ENCODE peak calls at places on chromosomes 13 and 19, in six cellular contexts. E, Y, L, A, H and G are unnamed samples.
A peak's percentile ranks its signal among the peaks of the same experiment; 100 is the strongest.

GRCh38 chr13:66068683-66069082 is 1161.5 kb downstream of the PCDH9 start:
- DNase-seq in A (no peak), L (no peak), H (no peak), Y (no peak), E (no peak), G (no peak)

GRCh38 chr19:31223805-31224534 is 125.3 kb downstream of the TSHZ3 start:
- DNase-seq in A (no peak), H (peak; percentile 95), Y (no peak), E (no peak), L (no peak), G (no peak)

GRCh38 chr13:99278199-99278598 is 20.0 kb upstream of the GPR18 start:
- DNase-seq in L (no peak), Y (no peak), A (no peak), H (no peak), E (no peak), G (no peak)

GRCh38 chr13:82627183-82627582 is 1255.1 kb downstream of the SLITRK1 start:
- DNase-seq in Y (no peak), E (no peak), L (peak; percentile 89), H (peak; percentile 96), A (peak; percentile 79), G (no peak)

GRCh38 chr13:34750078-34750703 is 191.9 kb upstream of the NBEA start:
- DNase-seq in A (peak; percentile 28), L (no peak), E (no peak), Y (no peak), H (no peak), G (peak; percentile 83)

GRCh38 chr19:18933297-18933696 is 7.7 kb downstream of the HOMER3 start:
- DNase-seq in E (no peak), A (no peak), H (no peak), L (no peak), Y (no peak), G (no peak)

GRCh38 chr19:33150852-33151518 is 19.1 kb downstream of the WDR88 start:
- DNase-seq in A (no peak), L (peak; percentile 6), H (no peak), Y (no peak), E (no peak), G (peak; percentile 22)

GRCh38 chr13:30730526-30730925 is 4.8 kb upstream of the ALOX5AP start:
- DNase-seq in E (no peak), L (no peak), A (no peak), Y (no peak), H (no peak), G (peak; percentile 65)

GRCh38 chr19:33304760-33305647 is 2.7 kb upstream of the CEBPA start:
- DNase-seq in Y (peak; percentile 56), E (no peak), H (no peak), A (no peak), L (no peak), G (no peak)

GRCh38 chr13:64074989-64075474 is 2659.4 kb upstream of the PCDH20 start:
- DNase-seq in H (no peak), E (no peak), A (no peak), L (no peak), Y (peak; percentile 32), G (no peak)

GRCh38 chr13:76019421-76020044 is 383.4 kb downstream of the LMO7 start:
- DNase-seq in A (no peak), E (no peak), L (peak; percentile 88), H (no peak), Y (peak; percentile 13), G (peak; percentile 91)

GRCh38 chr13:41053384-41053826 is 7.9 kb upstream of the WBP4 start:
- DNase-seq in Y (peak; percentile 14), H (peak; percentile 63), L (peak; percentile 48), A (peak; percentile 20), E (no peak), G (no peak)

GRCh38 chr13:51502206-51502651 is 49.4 kb upstream of the INTS6 start:
- DNase-seq in H (peak; percentile 37), A (peak; percentile 75), L (no peak), Y (no peak), E (no peak), G (no peak)

GRCh38 chr19:23436944-23437343 is 41.7 kb upstream of the ZNF91 start:
- DNase-seq in Y (peak; percentile 9), L (peak; percentile 9), H (no peak), E (no peak), A (no peak), G (peak; percentile 64)

GRCh38 chr19:51473009-51473707 is 5.2 kb upstream of the CEACAM18 start:
- DNase-seq in Y (peak; percentile 94), E (peak; percentile 0), L (peak; percentile 93), A (peak; percentile 50), H (peak; percentile 60), G (peak; percentile 90)

GRCh38 chr19:35164418-35164817 is 9.9 kb downstream of the FXYD5 start:
- DNase-seq in Y (peak; percentile 71), E (no peak), L (no peak), H (no peak), A (peak; percentile 92), G (no peak)

GRCh38 chr19:21328402-21328801 is 808 bp downstream of the ZNF708 start:
- DNase-seq in A (no peak), L (no peak), E (no peak), H (no peak), Y (peak; percentile 24), G (peak; percentile 56)

GRCh38 chr13:77026255-77026782 is 640 bp downstream of the FBXL3 start:
- DNase-seq in L (peak; percentile 61), A (peak; percentile 75), Y (peak; percentile 85), H (peak; percentile 62), E (no peak), G (peak; percentile 85)

GRCh38 chr13:98172570-98173405 is 4.3 kb downstream of the RNF113B start:
- DNase-seq in L (peak; percentile 24), Y (no peak), H (peak; percentile 49), A (no peak), E (no peak), G (no peak)

GRCh38 chr19:48962029-48962848 is 2.9 kb upstream of the FTL start:
- DNase-seq in E (no peak), H (peak; percentile 42), L (peak; percentile 18), A (no peak), Y (peak; percentile 92), G (peak; percentile 82)

GRCh38 chr13:26584713-26585112 is 27.2 kb downstream of the WASF3 start:
- DNase-seq in L (peak; percentile 18), A (peak; percentile 38), H (peak; percentile 62), Y (no peak), E (no peak), G (no peak)

GRCh38 chr19:11984986-11985385 is 20.1 kb downstream of the ZNF763 start:
- DNase-seq in H (no peak), Y (peak; percentile 38), E (no peak), A (no peak), L (no peak), G (peak; percentile 57)

GRCh38 chr19:27777726-27778125 is 1435.2 kb downstream of the UQCRFS1 start:
- DNase-seq in Y (no peak), L (no peak), H (no peak), E (no peak), A (no peak), G (peak; percentile 71)

DNA sequence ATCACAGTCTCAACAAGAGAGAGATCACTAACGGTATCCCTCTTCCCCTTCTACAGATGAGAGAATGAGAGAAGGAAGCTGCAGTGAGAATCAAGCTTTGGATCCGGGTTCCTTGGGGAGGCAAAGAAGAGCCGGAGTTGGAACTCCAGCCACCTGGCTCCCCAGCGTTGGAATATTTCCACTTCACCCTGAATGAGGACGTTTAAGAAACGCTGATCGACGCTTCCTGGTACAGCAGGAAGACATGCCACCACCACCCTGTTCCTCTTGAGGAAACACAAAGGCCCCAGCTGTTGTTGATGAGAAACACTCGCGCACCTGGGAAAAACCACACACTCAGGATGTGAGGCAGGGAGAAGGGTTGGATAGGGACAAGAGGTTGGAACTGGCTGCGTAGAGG is 11.3 kb upstream of the CACNG8 start:
- DNase-seq in H (no peak), E (no peak), Y (no peak), L (no peak), A (no peak), G (no peak)
- TF ChIP-seq CTCF in H (no peak), E (no peak), Y (no peak), L (no peak), A (no peak), G (no peak)

DNA sequence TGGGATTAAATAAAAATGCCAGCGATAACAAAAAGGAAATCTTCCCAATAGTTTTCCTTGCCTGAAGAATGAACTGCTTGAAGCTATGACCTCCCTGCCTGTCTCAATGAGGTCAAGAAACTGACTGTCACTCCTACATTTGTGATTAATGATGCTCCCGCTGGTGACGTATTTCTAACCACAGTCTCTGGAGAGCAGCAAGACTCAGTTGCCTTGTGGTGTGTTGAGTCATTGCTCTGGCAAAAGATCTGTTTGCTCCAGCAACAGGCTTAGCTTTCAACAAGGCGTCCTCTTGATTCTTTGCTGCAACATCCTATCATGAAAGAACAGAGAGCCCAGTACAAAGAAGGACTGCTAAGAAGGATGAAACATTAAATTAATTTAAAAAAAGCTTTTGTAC is 1051.4 kb downstream of the DIAPH3 start:
- DNase-seq in A (peak; percentile 64), L (peak; percentile 61), Y (no peak), H (peak; percentile 99), E (no peak), G (no peak)
- H3K9ac ChIP-seq in A (no peak overlapping the region), L (no peak overlapping the region), Y (no peak overlapping the region), H (no peak overlapping the region), E (no peak overlapping the region), G (no peak overlapping the region)

DNA sequence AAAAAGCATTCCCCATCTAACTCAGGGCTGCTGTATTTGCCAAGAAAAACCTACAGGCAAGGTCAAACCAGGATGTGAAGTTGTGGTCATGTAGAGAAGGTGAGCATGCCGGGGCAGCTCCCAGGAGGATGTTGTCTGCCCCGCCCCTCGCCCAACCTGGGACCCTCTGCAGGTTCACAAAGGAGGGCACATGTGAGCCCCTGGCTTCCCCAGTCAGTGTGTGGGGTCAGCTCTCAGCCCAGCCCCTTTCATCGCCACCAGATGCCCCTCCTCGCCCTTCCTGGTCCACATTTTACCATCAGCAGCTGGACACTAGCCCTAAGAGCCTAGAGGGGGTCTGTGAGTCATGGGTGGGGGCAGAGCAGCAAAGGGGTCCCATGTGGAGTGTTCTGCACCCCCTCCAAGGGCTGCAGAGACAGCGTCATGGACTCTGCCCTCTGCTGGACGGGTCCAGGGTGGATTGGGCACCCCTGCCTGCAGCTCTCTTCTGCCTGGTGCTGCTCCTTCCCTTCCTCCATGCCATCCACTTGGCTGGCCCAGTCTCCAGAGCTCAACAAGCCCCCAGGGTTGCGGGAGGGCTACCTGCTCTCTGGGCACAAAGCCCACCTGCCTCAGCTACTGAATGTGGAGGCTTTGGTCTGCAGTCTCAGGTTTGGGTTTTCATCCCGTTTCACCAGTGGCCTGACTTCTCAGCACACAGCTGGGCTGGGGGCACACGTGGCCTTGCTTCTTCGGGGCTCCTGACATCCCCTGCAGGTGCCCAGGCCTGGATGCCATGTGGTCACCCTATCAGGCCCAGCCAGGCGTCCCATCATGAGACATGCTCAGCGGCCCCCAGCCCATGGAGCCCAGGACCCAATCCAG is 3.7 kb downstream of the PLEKHF1 start:
- DNase-seq in E (no peak), L (no peak), A (peak; percentile 68), Y (no peak), H (no peak), G (no peak)
- TF ChIP-seq CTCF in E (peak; percentile 63), L (peak; percentile 48), A (peak; percentile 45), Y (peak; percentile 28), H (no peak), G (peak; percentile 60)

DNA sequence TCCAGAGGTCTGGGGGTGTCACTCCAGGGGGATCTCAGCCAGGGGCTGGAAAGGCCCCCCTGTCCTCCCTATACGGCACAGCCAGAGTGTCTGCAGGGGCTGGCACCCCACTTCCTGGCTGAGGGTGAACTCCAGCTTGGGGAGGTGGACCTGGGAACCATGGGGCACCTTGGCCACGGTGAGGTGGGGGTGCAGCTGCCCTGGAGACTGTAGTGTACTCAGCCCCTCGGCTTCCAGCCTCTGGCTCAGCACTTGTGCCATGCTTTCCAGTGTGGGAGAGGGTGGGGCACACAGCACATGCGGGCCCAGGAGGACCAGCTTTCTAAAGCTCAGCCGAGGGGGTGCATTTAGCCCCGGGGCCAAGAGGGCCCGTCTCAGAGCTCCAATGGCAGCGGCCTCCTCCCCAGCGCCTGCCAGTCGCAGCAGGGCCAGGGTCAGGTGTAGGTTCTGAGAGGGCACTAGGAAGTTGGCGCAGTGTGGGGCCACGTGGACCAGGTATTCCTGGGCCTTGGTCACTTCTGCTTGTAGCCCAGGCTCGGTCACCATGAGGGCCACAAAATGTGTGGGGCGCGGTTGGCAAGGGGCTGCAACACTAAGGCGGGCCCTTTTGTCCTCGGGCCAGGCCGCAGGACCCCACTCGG is 1.4 kb downstream of the LENG9 start:
- DNase-seq in H (no peak), E (no peak), L (no peak), Y (no peak), A (no peak), G (no peak)
- H3K9ac ChIP-seq in H (peak overlapping the region; percentile 90), E (peak overlapping the region; percentile 74), L (peak overlapping the region; percentile 87), Y (no peak overlapping the region), A (no peak overlapping the region), G (no peak overlapping the region)